ENCODE peak calls at places on chromosomes 16 and 17, in nine cellular contexts. One of them, this sample, is unnamed.

GRCh38 chr17:53607475-53607874 is 215.3 kb upstream of the KIF2B start:
- DNase-seq in MV-4-11: no peak
- DNase-seq in HFF-Myc: no peak
- DNase-seq in EL: no peak
- DNase-seq in progenitor cell of endocrine pancreas: no peak
- DNase-seq in activated naive CD8-positive, alpha-beta T cell treated with anti-CD3 and anti-CD28 coated beads, Interleukin-2, amount 50 U/mL, for 24 hours: no peak
- DNase-seq in left cardiac atrium: no peak
- DNase-seq in fibroblast of lung: no peak
- DNase-seq in AG08396: no peak
- DNase-seq in this sample: no peak

GRCh38 chr16:68492151-68492500 is 43.8 kb upstream of the SMPD3 start:
- DNase-seq in MV-4-11: no peak
- DNase-seq in HFF-Myc: no peak
- DNase-seq in EL: no peak
- DNase-seq in progenitor cell of endocrine pancreas: no peak
- DNase-seq in activated naive CD8-positive, alpha-beta T cell treated with anti-CD3 and anti-CD28 coated beads, Interleukin-2, amount 50 U/mL, for 24 hours: no peak
- DNase-seq in left cardiac atrium: no peak
- DNase-seq in fibroblast of lung: no peak
- DNase-seq in AG08396: no peak
- DNase-seq in this sample: no peak

GRCh38 chr16:72221216-72221995 is 49.5 kb upstream of the PMFBP1 start:
- DNase-seq in MV-4-11: no peak
- DNase-seq in HFF-Myc: no peak
- DNase-seq in EL: no peak
- DNase-seq in progenitor cell of endocrine pancreas: no peak
- DNase-seq in activated naive CD8-positive, alpha-beta T cell treated with anti-CD3 and anti-CD28 coated beads, Interleukin-2, amount 50 U/mL, for 24 hours: no peak
- DNase-seq in left cardiac atrium: no peak
- DNase-seq in fibroblast of lung: no peak
- DNase-seq in AG08396: no peak
- DNase-seq in this sample: no peak

GRCh38 chr17:29621751-29622194 is 939 bp downstream of the CORO6 start:
- DNase-seq in MV-4-11: no peak
- DNase-seq in HFF-Myc: no peak
- DNase-seq in EL: peak; percentile 41
- DNase-seq in progenitor cell of endocrine pancreas: no peak
- DNase-seq in activated naive CD8-positive, alpha-beta T cell treated with anti-CD3 and anti-CD28 coated beads, Interleukin-2, amount 50 U/mL, for 24 hours: no peak
- DNase-seq in left cardiac atrium: no peak
- DNase-seq in fibroblast of lung: no peak
- DNase-seq in AG08396: no peak
- DNase-seq in this sample: no peak

GRCh38 chr16:1351215-1351581 is 480 bp downstream of the TSR3 start:
- DNase-seq in MV-4-11: no peak
- DNase-seq in HFF-Myc: no peak
- DNase-seq in EL: no peak
- DNase-seq in progenitor cell of endocrine pancreas: no peak
- DNase-seq in activated naive CD8-positive, alpha-beta T cell treated with anti-CD3 and anti-CD28 coated beads, Interleukin-2, amount 50 U/mL, for 24 hours: no peak
- DNase-seq in left cardiac atrium: no peak
- DNase-seq in fibroblast of lung: no peak
- DNase-seq in AG08396: no peak
- DNase-seq in this sample: no peak

GRCh38 chr17:7023576-7024401 is 939 bp downstream of the BCL6B start:
- DNase-seq in MV-4-11: peak; percentile 97
- DNase-seq in HFF-Myc: no peak
- DNase-seq in EL: peak; percentile 84
- DNase-seq in progenitor cell of endocrine pancreas: peak; percentile 58
- DNase-seq in activated naive CD8-positive, alpha-beta T cell treated with anti-CD3 and anti-CD28 coated beads, Interleukin-2, amount 50 U/mL, for 24 hours: peak; percentile 95
- DNase-seq in left cardiac atrium: peak; percentile 95
- DNase-seq in fibroblast of lung: peak; percentile 73
- DNase-seq in AG08396: peak; percentile 86
- DNase-seq in this sample: peak; percentile 90

GRCh38 chr17:38702900-38703741 is 2.0 kb upstream of the MLLT6 start:
- DNase-seq in MV-4-11: peak; percentile 43
- DNase-seq in HFF-Myc: no peak
- DNase-seq in EL: no peak
- DNase-seq in progenitor cell of endocrine pancreas: no peak
- DNase-seq in activated naive CD8-positive, alpha-beta T cell treated with anti-CD3 and anti-CD28 coated beads, Interleukin-2, amount 50 U/mL, for 24 hours: peak; percentile 56
- DNase-seq in left cardiac atrium: no peak
- DNase-seq in fibroblast of lung: peak; percentile 6
- DNase-seq in AG08396: no peak
- DNase-seq in this sample: no peak

GRCh38 chr16:58393138-58393504 is 850 bp downstream of the GINS3 start:
- DNase-seq in MV-4-11: no peak
- DNase-seq in HFF-Myc: no peak
- DNase-seq in EL: peak; percentile 15
- DNase-seq in progenitor cell of endocrine pancreas: no peak
- DNase-seq in activated naive CD8-positive, alpha-beta T cell treated with anti-CD3 and anti-CD28 coated beads, Interleukin-2, amount 50 U/mL, for 24 hours: no peak
- DNase-seq in left cardiac atrium: no peak
- DNase-seq in fibroblast of lung: peak; percentile 4
- DNase-seq in AG08396: peak; percentile 16
- DNase-seq in this sample: peak; percentile 9

GRCh38 chr16:2148714-2149629 is 547 bp downstream of the RAB26 start:
- DNase-seq in MV-4-11: no peak
- DNase-seq in HFF-Myc: no peak
- DNase-seq in EL: peak; percentile 52
- DNase-seq in progenitor cell of endocrine pancreas: no peak
- DNase-seq in activated naive CD8-positive, alpha-beta T cell treated with anti-CD3 and anti-CD28 coated beads, Interleukin-2, amount 50 U/mL, for 24 hours: peak; percentile 57
- DNase-seq in left cardiac atrium: no peak
- DNase-seq in fibroblast of lung: peak; percentile 23
- DNase-seq in AG08396: no peak
- DNase-seq in this sample: no peak

GRCh38 chr16:14133907-14134306 is 62.8 kb downstream of the MRTFB start:
- DNase-seq in MV-4-11: no peak
- DNase-seq in HFF-Myc: no peak
- DNase-seq in EL: no peak
- DNase-seq in progenitor cell of endocrine pancreas: no peak
- DNase-seq in activated naive CD8-positive, alpha-beta T cell treated with anti-CD3 and anti-CD28 coated beads, Interleukin-2, amount 50 U/mL, for 24 hours: no peak
- DNase-seq in left cardiac atrium: no peak
- DNase-seq in fibroblast of lung: no peak
- DNase-seq in AG08396: no peak
- DNase-seq in this sample: no peak

GRCh38 chr16:75385507-75386152 is 47.7 kb downstream of the CFDP1 start:
- DNase-seq in MV-4-11: peak; percentile 67
- DNase-seq in HFF-Myc: peak; percentile 69
- DNase-seq in EL: peak; percentile 82
- DNase-seq in progenitor cell of endocrine pancreas: no peak
- DNase-seq in activated naive CD8-positive, alpha-beta T cell treated with anti-CD3 and anti-CD28 coated beads, Interleukin-2, amount 50 U/mL, for 24 hours: no peak
- DNase-seq in left cardiac atrium: no peak
- DNase-seq in fibroblast of lung: peak; percentile 80
- DNase-seq in AG08396: peak; percentile 31
- DNase-seq in this sample: peak; percentile 85

GRCh38 chr17:28405632-28406477 is at the start of gene SLC46A1:
- DNase-seq in MV-4-11: no peak
- DNase-seq in HFF-Myc: no peak
- DNase-seq in EL: peak; percentile 50
- DNase-seq in progenitor cell of endocrine pancreas: peak; percentile 65
- DNase-seq in activated naive CD8-positive, alpha-beta T cell treated with anti-CD3 and anti-CD28 coated beads, Interleukin-2, amount 50 U/mL, for 24 hours: peak; percentile 83
- DNase-seq in left cardiac atrium: peak; percentile 74
- DNase-seq in fibroblast of lung: peak; percentile 38
- DNase-seq in AG08396: peak; percentile 76
- DNase-seq in this sample: peak; percentile 12

GRCh38 chr16:85140455-85141012 is 28.3 kb upstream of the CIBAR2 start:
- DNase-seq in MV-4-11: no peak
- DNase-seq in HFF-Myc: no peak
- DNase-seq in EL: no peak
- DNase-seq in progenitor cell of endocrine pancreas: no peak
- DNase-seq in activated naive CD8-positive, alpha-beta T cell treated with anti-CD3 and anti-CD28 coated beads, Interleukin-2, amount 50 U/mL, for 24 hours: no peak
- DNase-seq in left cardiac atrium: no peak
- DNase-seq in fibroblast of lung: no peak
- DNase-seq in AG08396: no peak
- DNase-seq in this sample: no peak

GRCh38 chr17:82168568-82168967 is 44.1 kb downstream of the CCDC57 start:
- DNase-seq in MV-4-11: no peak
- DNase-seq in HFF-Myc: no peak
- DNase-seq in EL: no peak
- DNase-seq in progenitor cell of endocrine pancreas: no peak
- DNase-seq in activated naive CD8-positive, alpha-beta T cell treated with anti-CD3 and anti-CD28 coated beads, Interleukin-2, amount 50 U/mL, for 24 hours: no peak
- DNase-seq in left cardiac atrium: no peak
- DNase-seq in fibroblast of lung: no peak
- DNase-seq in AG08396: no peak
- DNase-seq in this sample: no peak

GRCh38 chr17:29595943-29596774 is 3.2 kb downstream of the ANKRD13B start:
- DNase-seq in MV-4-11: no peak
- DNase-seq in HFF-Myc: no peak
- DNase-seq in EL: no peak
- DNase-seq in progenitor cell of endocrine pancreas: no peak
- DNase-seq in activated naive CD8-positive, alpha-beta T cell treated with anti-CD3 and anti-CD28 coated beads, Interleukin-2, amount 50 U/mL, for 24 hours: no peak
- DNase-seq in left cardiac atrium: no peak
- DNase-seq in fibroblast of lung: no peak
- DNase-seq in AG08396: no peak
- DNase-seq in this sample: no peak

GRCh38 chr16:59633996-59634579 is 900.0 kb upstream of the GOT2 start:
- DNase-seq in MV-4-11: no peak
- DNase-seq in HFF-Myc: no peak
- DNase-seq in EL: peak; percentile 88
- DNase-seq in progenitor cell of endocrine pancreas: no peak
- DNase-seq in activated naive CD8-positive, alpha-beta T cell treated with anti-CD3 and anti-CD28 coated beads, Interleukin-2, amount 50 U/mL, for 24 hours: no peak
- DNase-seq in left cardiac atrium: no peak
- DNase-seq in fibroblast of lung: peak; percentile 91
- DNase-seq in AG08396: peak; percentile 22
- DNase-seq in this sample: peak; percentile 53

GRCh38 chr17:78401891-78402290 is 23.4 kb downstream of the PGS1 start:
- DNase-seq in MV-4-11: no peak
- DNase-seq in HFF-Myc: no peak
- DNase-seq in EL: no peak
- DNase-seq in progenitor cell of endocrine pancreas: no peak
- DNase-seq in activated naive CD8-positive, alpha-beta T cell treated with anti-CD3 and anti-CD28 coated beads, Interleukin-2, amount 50 U/mL, for 24 hours: no peak
- DNase-seq in left cardiac atrium: no peak
- DNase-seq in fibroblast of lung: no peak
- DNase-seq in AG08396: no peak
- DNase-seq in this sample: no peak

This sample was measured in iris pigment epithelial cell.